ENCODE peak calls at places on chromosomes 4 and X, in six cellular contexts. P, S, H, L, E and U are unnamed samples.

GRCh38 chrX:98516120-98516519 is 1632.4 kb downstream of the RPA4 start:
- DNase-seq in P (no peak), S (no peak), H (no peak), L (no peak), E (no peak), U (no peak)

GRCh38 chr4:7124643-7125442 is 57.0 kb upstream of the GRPEL1 start:
- DNase-seq in P (peak), S (peak), H (no peak), L (peak), E (no peak), U (peak)

GRCh38 chr4:137768196-137768595 is 235.9 kb upstream of the PCDH18 start:
- DNase-seq in P (peak), S (no peak), H (no peak), L (no peak), E (no peak), U (no peak)

GRCh38 chrX:155056877-155057792 is 13.8 kb downstream of the CMC4 start:
- DNase-seq in P (peak), S (peak), H (peak), L (peak), E (peak), U (peak)

GRCh38 chr4:142282870-142283431 is 563.1 kb downstream of the INPP4B start:
- DNase-seq in P (peak), S (no peak), H (no peak), L (no peak), E (no peak), U (no peak)

GRCh38 chr4:7393491-7394183 is 41.1 kb downstream of the PSAPL1 start:
- DNase-seq in P (no peak), S (peak), H (no peak), L (no peak), E (no peak), U (no peak)

GRCh38 chr4:149790172-149790907 is 25.3 kb downstream of the IQCM start:
- DNase-seq in P (no peak), S (no peak), H (no peak), L (peak), E (no peak), U (peak)

GRCh38 chr4:115233600-115233999 is 120.2 kb upstream of the NDST4 start:
- DNase-seq in P (no peak), S (no peak), H (no peak), L (no peak), E (no peak), U (no peak)

GRCh38 chr4:111400736-111401135 is 744.5 kb upstream of the FAM241A start:
- DNase-seq in P (peak), S (no peak), H (no peak), L (peak), E (no peak), U (peak)

GRCh38 chrX:34942496-34942895 is at the start of gene FAM47B:
- DNase-seq in P (no peak), S (no peak), H (no peak), L (no peak), E (no peak), U (no peak)

GRCh38 chrX:40146471-40147398 is 49.0 kb upstream of the BCOR start:
- DNase-seq in P (no peak), S (no peak), H (no peak), L (peak), E (peak), U (no peak)

GRCh38 chr4:53816561-53816960 is 225.3 kb upstream of the LNX1 start:
- DNase-seq in P (no peak), S (no peak), H (no peak), L (no peak), E (no peak), U (peak)

GRCh38 chr4:7276538-7276937 is 84.2 kb downstream of the SORCS2 start:
- DNase-seq in P (peak), S (no peak), H (no peak), L (no peak), E (no peak), U (no peak)

GRCh38 chr4:167380964-167381363 is 146.7 kb upstream of the SPOCK3 start:
- DNase-seq in P (no peak), S (no peak), H (no peak), L (no peak), E (no peak), U (no peak)

GRCh38 chr4:122313001-122313400 is 65.8 kb upstream of the ADAD1 start:
- DNase-seq in P (peak), S (no peak), H (no peak), L (no peak), E (no peak), U (no peak)

GRCh38 chr4:94413085-94413685 is 38.6 kb upstream of the PDLIM5 start:
- DNase-seq in P (peak), S (no peak), H (no peak), L (peak), E (no peak), U (no peak)

GRCh38 chr4:180993179-180993841 is 1249.9 kb upstream of the TENM3 start:
- DNase-seq in P (no peak), S (no peak), H (no peak), L (no peak), E (no peak), U (no peak)

GRCh38 chr4:111492501-111492900 is 652.8 kb upstream of the FAM241A start:
- DNase-seq in P (no peak), S (no peak), H (no peak), L (peak), E (no peak), U (no peak)

GRCh38 chr4:41179086-41179374 is 35.3 kb downstream of the APBB2 start:
- DNase-seq in P (no peak), S (no peak), H (no peak), L (no peak), E (no peak), U (no peak)
- H3K4me3 ChIP-seq in P (peak), S (no peak), H (no peak), L (no peak), E (no peak), U (no peak)

DNA sequence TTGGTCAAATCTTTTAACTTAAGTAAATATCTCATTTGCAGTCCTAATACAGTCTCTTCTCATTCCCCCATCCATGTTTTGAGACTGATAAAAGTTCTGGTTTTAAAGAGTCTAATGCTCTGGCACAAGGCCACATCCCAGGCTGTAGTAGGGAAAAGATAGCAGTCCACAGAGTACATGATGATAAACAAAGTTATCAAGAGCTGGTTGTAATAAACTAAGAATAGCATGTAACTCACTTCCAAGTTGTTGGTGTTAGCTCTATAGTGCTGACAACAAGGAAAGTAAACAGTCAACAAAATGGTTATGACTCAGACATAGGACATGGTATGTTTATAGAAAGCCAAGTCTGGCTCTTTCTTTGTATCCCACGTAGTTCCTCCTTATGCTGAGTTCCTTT is 21.8 kb upstream of the AREG start:
- DNase-seq in P (peak), S (no peak), H (no peak), L (peak), E (peak), U (peak)
- TF ChIP-seq CTCF in P (no peak), S (no peak), H (no peak), L (no peak), E (no peak), U (no peak)

GRCh38 chrX:15269120-15269519 is 763 bp downstream of the ASB9 start:
- DNase-seq in P (no peak), S (no peak), H (no peak), L (no peak), E (no peak), U (no peak)
- H3K4me3 ChIP-seq in P (no peak), S (no peak), H (no peak), L (no peak), E (no peak), U (no peak)

GRCh38 chr4:134762053-134762452 is 560.5 kb upstream of the PABPC4L start:
- DNase-seq in P (no peak), S (no peak), H (no peak), L (no peak), E (no peak), U (no peak)
- TF ChIP-seq CTCF in P (no peak), S (no peak), H (no peak), L (no peak), E (no peak), U (no peak)

GRCh38 chr4:157004279-157005161 is 32.9 kb upstream of the PDGFC start:
- DNase-seq in P (peak), S (no peak), H (no peak), L (peak), E (no peak), U (no peak)
- H3K4me3 ChIP-seq in P (no peak), S (no peak), H (no peak), L (no peak), E (no peak), U (no peak)

GRCh38 chr4:45442466-45442865 is 681.4 kb downstream of the GABRG1 start:
- DNase-seq in P (peak), S (no peak), H (no peak), L (no peak), E (no peak), U (no peak)
- TF ChIP-seq CTCF in P (peak), S (no peak), H (no peak), L (no peak), E (peak), U (no peak)

GRCh38 chrX:14028473-14028872 is 1.2 kb downstream of the GEMIN8 start:
- DNase-seq in P (peak), S (no peak), H (no peak), L (no peak), E (no peak), U (no peak)
- H3K4me3 ChIP-seq in P (no peak), S (no peak), H (no peak), L (peak), E (no peak), U (peak)